ENCODE peak calls at places on chromosomes 2 and 18, in six cellular contexts. B is BE2C, H is neural crest cell, Z is B cell, T is epithelial cell of esophagus, A is GM13977. C is an unnamed sample.

GRCh38 chr2:1511455-1511854 is 98.2 kb downstream of the TPO start:
- DNase-seq in B (no peak), A (no peak), T (no peak), H (no peak), Z (no peak), C (no peak)

GRCh38 chr2:119288576-119288975 is 64.9 kb downstream of the STEAP3 start:
- DNase-seq in A (no peak), Z (no peak), T (no peak), H (no peak), B (no peak), C (no peak)

GRCh38 chr2:178761759-178762371 is 45.4 kb downstream of the TTN start:
- DNase-seq in A (peak; percentile 27), Z (no peak), T (peak; percentile 73), B (peak; percentile 7), H (peak; percentile 7), C (peak; percentile 11)

GRCh38 chr2:47150175-47150574 is 4.9 kb downstream of the STPG4 start:
- DNase-seq in B (no peak), A (no peak), H (no peak), T (no peak), Z (no peak), C (no peak)

GRCh38 chr2:219561179-219562048 is 9.9 kb downstream of the OBSL1 start:
- DNase-seq in B (peak; percentile 49), Z (no peak), T (no peak), A (no peak), H (no peak), C (no peak)

GRCh38 chr2:227325824-227326195 is 759 bp downstream of the MFF start:
- DNase-seq in B (peak; percentile 33), H (peak; percentile 26), T (peak; percentile 52), Z (no peak), A (peak; percentile 21), C (no peak)

GRCh38 chr2:66305714-66306113 is 129.2 kb upstream of the MEIS1 start:
- DNase-seq in B (no peak), H (peak; percentile 22), Z (no peak), A (no peak), T (peak; percentile 1), C (no peak)

GRCh38 chr2:85174943-85175342 is 41.8 kb downstream of the TCF7L1 start:
- DNase-seq in H (no peak), B (no peak), A (no peak), Z (no peak), T (no peak), C (no peak)

GRCh38 chr2:121944072-121944829 is 188.8 kb downstream of the TSN start:
- DNase-seq in B (no peak), A (no peak), H (no peak), T (peak; percentile 89), Z (no peak), C (no peak)

GRCh38 chr2:70010222-70011111 is 49.0 kb upstream of the ASPRV1 start:
- DNase-seq in B (no peak), Z (no peak), H (no peak), A (no peak), T (peak; percentile 62), C (no peak)

GRCh38 chr2:224135881-224136280 is 96.8 kb upstream of the SERPINE2 start:
- DNase-seq in T (no peak), A (no peak), Z (no peak), H (no peak), B (no peak), C (no peak)

GRCh38 chr2:135742307-135742838 is 718 bp downstream of the UBXN4 start:
- DNase-seq in H (peak; percentile 43), A (peak; percentile 63), T (peak; percentile 74), B (peak; percentile 22), Z (peak; percentile 47), C (peak; percentile 35)

GRCh38 chr2:45622704-45623103 is 11.6 kb upstream of the SRBD1 start:
- DNase-seq in B (no peak), T (no peak), H (no peak), A (no peak), Z (no peak), C (no peak)

GRCh38 chr2:228657807-228658402 is 476.4 kb upstream of the SPHKAP start:
- DNase-seq in Z (no peak), H (no peak), T (peak; percentile 54), A (peak; percentile 7), B (no peak), C (no peak)

GRCh38 chr2:3628800-3629199 is 29.2 kb upstream of the ALLC start:
- DNase-seq in H (no peak), Z (no peak), T (peak; percentile 39), A (no peak), B (no peak), C (no peak)

GRCh38 chr18:2303517-2304238 is 267.6 kb downstream of the METTL4 start:
- DNase-seq in Z (no peak), T (peak; percentile 51), A (no peak), H (no peak), B (no peak), C (no peak)

GRCh38 chr18:12637393-12637792 is 20.5 kb downstream of the SPIRE1 start:
- DNase-seq in B (no peak), H (no peak), A (no peak), T (no peak), Z (no peak), C (no peak)

GRCh38 chr18:26780520-26781325 is 84.8 kb downstream of the AQP4 start:
- DNase-seq in B (no peak), T (no peak), Z (no peak), H (no peak), A (no peak), C (no peak)

GRCh38 chr2:140234176-140234575 is 1454.0 kb upstream of the NXPH2 start:
- DNase-seq in A (no peak), Z (no peak), B (no peak), T (no peak), H (no peak), C (no peak)

GRCh38 chr18:24504401-24504800 is 44.0 kb downstream of the HRH4 start:
- DNase-seq in A (no peak), B (no peak), Z (no peak), T (peak; percentile 52), H (no peak), C (no peak)

GRCh38 chr18:8681196-8681595 is 24.2 kb upstream of the MTCL1 start:
- DNase-seq in T (no peak), B (no peak), Z (no peak), A (no peak), H (no peak), C (no peak)

GRCh38 chr2:215601990-215602721 is 166.3 kb upstream of the FN1 start:
- DNase-seq in H (no peak), A (no peak), Z (no peak), T (no peak), B (no peak), C (no peak)

GRCh38 chr18:45378933-45379332 is 236.3 kb upstream of the SLC14A2 start:
- DNase-seq in B (no peak), T (no peak), A (no peak), H (no peak), Z (no peak), C (no peak)

GRCh38 chr2:52327641-52328040 is 1295.7 kb upstream of the NRXN1 start:
- DNase-seq in A (no peak), B (no peak), T (no peak), H (no peak), Z (no peak), C (no peak)

GRCh38 chr2:203033395-203033794 is 18.7 kb downstream of the NBEAL1 start:
- DNase-seq in Z (no peak), H (no peak), A (no peak), B (no peak), T (no peak), C (no peak)
- TF ChIP-seq CTCF in Z (no peak), H (no peak), A (no peak), B (no peak), T (no peak), C (no peak)

GRCh38 chr2:174641168-174641567 is 43.6 kb upstream of the WIPF1 start:
- DNase-seq in H (no peak), A (no peak), T (no peak), B (no peak), Z (no peak), C (no peak)
- TF ChIP-seq CTCF in H (no peak), A (no peak), T (no peak), B (no peak), Z (no peak), C (no peak)

GRCh38 chr2:171487803-171488259 is 34.4 kb upstream of the CYBRD1 start:
- DNase-seq in A (no peak), T (no peak), B (no peak), Z (no peak), H (no peak), C (no peak)

GRCh38 chr2:171490577-171490976 is 31.7 kb upstream of the CYBRD1 start:
- DNase-seq in A (no peak), B (no peak), Z (no peak), T (peak; percentile 75), H (no peak), C (no peak)

GRCh38 chr2:171487201-171487600 is 35.1 kb upstream of the CYBRD1 start:
- DNase-seq in Z (no peak), H (no peak), A (no peak), B (no peak), T (no peak), C (no peak)

GRCh38 chr2:171492664-171493063 is 29.6 kb upstream of the CYBRD1 start:
- DNase-seq in Z (no peak), A (no peak), T (no peak), H (no peak), B (no peak), C (no peak)

GRCh38 chr2:171491292-171491691 is 31.0 kb upstream of the CYBRD1 start:
- DNase-seq in A (no peak), B (no peak), H (no peak), T (no peak), Z (no peak), C (no peak)
- TF ChIP-seq CTCF in A (no peak), B (no peak), H (no peak), T (no peak), Z (no peak), C (no peak)

GRCh38 chr2:157593411-157593810 is 35.3 kb downstream of the ACVR1C start:
- DNase-seq in Z (no peak), A (no peak), H (no peak), B (no peak), T (no peak), C (no peak)

GRCh38 chr2:157592374-157592773 is 36.3 kb downstream of the ACVR1C start:
- DNase-seq in H (no peak), Z (no peak), B (no peak), T (no peak), A (no peak), C (no peak)

GRCh38 chr2:157592983-157593382 is 35.7 kb downstream of the ACVR1C start:
- DNase-seq in B (no peak), Z (no peak), T (peak; percentile 23), H (no peak), A (no peak), C (no peak)

GRCh38 chr2:157601807-157602206 is 26.9 kb downstream of the ACVR1C start:
- DNase-seq in H (no peak), Z (no peak), T (no peak), B (no peak), A (no peak), C (no peak)

DNA sequence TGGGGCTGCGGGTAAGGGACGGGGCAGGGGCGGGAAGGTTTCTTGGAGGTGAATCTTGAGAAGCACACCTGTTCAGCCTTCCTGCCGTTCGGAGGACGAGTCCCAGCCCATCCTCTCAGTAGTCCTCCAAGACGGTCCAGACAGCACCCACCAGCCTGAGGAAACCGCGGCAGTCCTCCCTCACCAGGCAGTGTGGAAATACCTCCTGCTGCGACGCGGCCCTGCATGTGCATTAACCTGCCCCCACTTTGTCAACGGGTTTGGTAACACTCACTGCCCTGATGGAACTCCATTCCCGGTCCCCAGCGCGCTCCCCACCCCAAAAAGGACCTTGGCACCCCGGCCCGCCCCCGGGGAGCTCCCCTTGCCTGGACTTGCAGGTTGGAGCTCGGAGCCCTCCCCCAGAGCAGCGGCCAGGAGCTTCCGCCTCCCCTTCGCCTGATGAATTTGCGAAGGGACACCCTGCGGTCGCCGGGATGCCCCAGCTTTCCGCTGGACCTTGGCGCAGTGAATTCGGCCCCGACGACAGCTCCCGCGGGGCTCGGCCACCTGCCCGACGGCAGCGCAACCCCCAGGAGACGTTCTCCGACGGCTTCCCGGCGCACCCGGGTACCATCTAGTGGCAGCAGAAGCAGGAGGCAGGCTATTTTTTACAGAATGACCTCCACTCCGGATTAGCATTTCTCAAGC is 31.5 kb downstream of the ACVR1C start:
- DNase-seq in Z (peak; percentile 68), H (peak; percentile 39), A (peak; percentile 45), B (peak; percentile 34), T (peak; percentile 32), C (peak; percentile 16)
- TF ChIP-seq CTCF in Z (peak; percentile 75), H (peak; percentile 65), A (peak; percentile 65), B (peak; percentile 25), T (peak; percentile 67), C (peak; percentile 65)

C was measured in progenitor cell of endocrine pancreas.